ENCODE peak calls at places on chromosomes 7 and 10, in five cellular contexts. L, J, H, U and R are unnamed samples.
A peak's percentile ranks its signal among the peaks of the same experiment; 100 is the strongest.

GRCh38 chr7:8111282-8111681 is 142.7 kb downstream of the GLCCI1 start:
- DNase-seq in L (no peak), J (no peak), H (no peak), U (no peak), R (no peak)

GRCh38 chr7:41711283-41712064 is 8.6 kb upstream of the INHBA start:
- DNase-seq in L (no peak), J (no peak), H (peak; percentile 58), U (peak; percentile 19), R (no peak)

GRCh38 chr10:18179901-18180300 is 39.7 kb downstream of the CACNB2 start:
- DNase-seq in L (no peak), J (peak; percentile 38), H (peak; percentile 80), U (no peak), R (peak; percentile 50)

GRCh38 chr7:88072715-88073055 is 138.6 kb downstream of the ADAM22 start:
- DNase-seq in L (no peak), J (no peak), H (no peak), U (no peak), R (no peak)

GRCh38 chr10:132675031-132675740 is 110.8 kb downstream of the NKX6-2 start:
- DNase-seq in L (no peak), J (no peak), H (no peak), U (no peak), R (no peak)

GRCh38 chr7:30184804-30185487 is 50.2 kb downstream of the MTURN start:
- DNase-seq in L (no peak), J (no peak), H (no peak), U (no peak), R (no peak)

GRCh38 chr7:155233703-155234492 is 63.8 kb upstream of the INSIG1 start:
- DNase-seq in L (no peak), J (no peak), H (peak; percentile 35), U (no peak), R (peak; percentile 45)

GRCh38 chr7:103811997-103812396 is 177.5 kb downstream of the RELN start:
- DNase-seq in L (no peak), J (no peak), H (no peak), U (no peak), R (no peak)

GRCh38 chr7:44187636-44188416 is 1.4 kb downstream of the GCK start:
- DNase-seq in L (no peak), J (no peak), H (no peak), U (no peak), R (no peak)

GRCh38 chr10:28273343-28273742 is 29.5 kb downstream of the MPP7 start:
- DNase-seq in L (no peak), J (no peak), H (no peak), U (no peak), R (no peak)

GRCh38 chr10:78656815-78657621 is 411.7 kb upstream of the ZMIZ1 start:
- DNase-seq in L (peak; percentile 67), J (no peak), H (no peak), U (no peak), R (no peak)

GRCh38 chr7:123537026-123537642 is 2.7 kb upstream of the IQUB start:
- DNase-seq in L (no peak), J (no peak), H (peak; percentile 41), U (peak; percentile 41), R (peak; percentile 40)

GRCh38 chr7:99453105-99453504 is 12.9 kb downstream of the ATP5MF start:
- DNase-seq in L (no peak), J (no peak), H (no peak), U (no peak), R (no peak)

GRCh38 chr10:78964952-78965633 is 103.7 kb upstream of the ZMIZ1 start:
- DNase-seq in L (peak; percentile 69), J (no peak), H (peak; percentile 33), U (no peak), R (peak; percentile 37)